ENCODE peak calls at places on chromosome 12, in seven cellular contexts. F is A549, H is HepG2, L is IMR-90, I is K562, Z is H1, U is GM12878. D is an unnamed sample.

GRCh38 chr12:30753761-30754382 is 879 bp downstream of the CAPRIN2 start:
- DNase-seq in F (no peak), H (no peak), L (peak), I (no peak), Z (no peak), U (no peak), D (no peak)

GRCh38 chr12:111068281-111068680 is 147.9 kb upstream of the MYL2 start:
- DNase-seq in F (no peak), H (no peak), L (no peak), I (no peak), Z (no peak), U (no peak), D (no peak)

GRCh38 chr12:2139651-2140050 is 86.9 kb downstream of the CACNA1C start:
- DNase-seq in F (no peak), H (no peak), L (no peak), I (no peak), Z (no peak), U (no peak), D (no peak)

GRCh38 chr12:124898200-124898950 is 16.1 kb downstream of the UBC start:
- DNase-seq in F (peak), H (peak), L (no peak), I (peak), Z (peak), U (no peak), D (no peak)

GRCh38 chr12:40942326-40942725 is 245.8 kb upstream of the PDZRN4 start:
- DNase-seq in F (no peak), H (no peak), L (peak), I (no peak), Z (no peak), U (no peak), D (no peak)

GRCh38 chr12:30450872-30451271 is 244.8 kb downstream of the IPO8 start:
- DNase-seq in F (no peak), H (no peak), L (no peak), I (peak), Z (no peak), U (no peak), D (no peak)

GRCh38 chr12:11677752-11678151 is 28.3 kb downstream of the ETV6 start:
- DNase-seq in F (no peak), H (no peak), L (no peak), I (no peak), Z (no peak), U (no peak), D (no peak)

GRCh38 chr12:17148706-17149105 is 542.7 kb upstream of the LMO3 start:
- DNase-seq in F (no peak), H (no peak), L (no peak), I (no peak), Z (no peak), U (no peak), D (no peak)

GRCh38 chr12:42766754-42767153 is 177.2 kb upstream of the PRICKLE1 start:
- DNase-seq in F (no peak), H (no peak), L (no peak), I (no peak), Z (no peak), U (no peak), D (no peak)

GRCh38 chr12:526089-526488 is 66.3 kb downstream of the B4GALNT3 start:
- DNase-seq in F (no peak), H (no peak), L (no peak), I (no peak), Z (no peak), U (no peak), D (no peak)

DNA sequence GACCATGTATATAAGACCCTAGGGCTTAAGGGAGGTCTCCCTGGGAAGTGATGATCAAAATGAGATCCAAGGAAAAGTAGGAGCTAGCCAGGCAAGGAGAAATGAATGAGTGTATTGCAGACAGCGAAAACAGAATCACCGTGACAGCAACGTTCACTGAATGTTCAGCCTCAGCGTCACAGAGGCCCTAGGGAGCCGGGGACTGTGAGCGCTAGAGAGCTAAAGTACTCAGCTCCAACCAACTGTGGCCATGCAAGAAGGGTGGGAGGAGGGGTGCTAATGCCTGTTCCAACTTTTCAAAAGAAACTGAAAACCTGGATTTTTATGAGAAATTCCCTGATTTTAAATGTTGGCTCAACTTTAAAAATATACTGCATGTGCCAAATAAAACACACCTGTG is 105.5 kb upstream of the CCND2 start:
- DNase-seq in F (no peak), H (no peak), L (no peak), I (no peak), Z (no peak), U (no peak), D (no peak)
- TF ChIP-seq CTCF in F (no peak), H (no peak), L (no peak), I (no peak), Z (no peak), U (no peak), D (no peak)

GRCh38 chr12:96335270-96335669 is 65.0 kb downstream of the CDK17 start:
- DNase-seq in F (no peak), H (no peak), L (no peak), I (no peak), Z (no peak), U (peak), D (no peak)
- TF ChIP-seq POLR2A in F (no peak), H (no peak), L (no peak), I (no peak), Z (no peak), U (no peak), D (no peak)

GRCh38 chr12:5882511-5883185 is 62.4 kb downstream of the ANO2 start:
- DNase-seq in F (no peak), H (no peak), L (no peak), I (peak), Z (no peak), U (no peak), D (no peak)
- TF ChIP-seq CEBPB in F (no peak), H (no peak), L (no peak), I (no peak), Z (no peak), U (no peak), D (no peak)

DNA sequence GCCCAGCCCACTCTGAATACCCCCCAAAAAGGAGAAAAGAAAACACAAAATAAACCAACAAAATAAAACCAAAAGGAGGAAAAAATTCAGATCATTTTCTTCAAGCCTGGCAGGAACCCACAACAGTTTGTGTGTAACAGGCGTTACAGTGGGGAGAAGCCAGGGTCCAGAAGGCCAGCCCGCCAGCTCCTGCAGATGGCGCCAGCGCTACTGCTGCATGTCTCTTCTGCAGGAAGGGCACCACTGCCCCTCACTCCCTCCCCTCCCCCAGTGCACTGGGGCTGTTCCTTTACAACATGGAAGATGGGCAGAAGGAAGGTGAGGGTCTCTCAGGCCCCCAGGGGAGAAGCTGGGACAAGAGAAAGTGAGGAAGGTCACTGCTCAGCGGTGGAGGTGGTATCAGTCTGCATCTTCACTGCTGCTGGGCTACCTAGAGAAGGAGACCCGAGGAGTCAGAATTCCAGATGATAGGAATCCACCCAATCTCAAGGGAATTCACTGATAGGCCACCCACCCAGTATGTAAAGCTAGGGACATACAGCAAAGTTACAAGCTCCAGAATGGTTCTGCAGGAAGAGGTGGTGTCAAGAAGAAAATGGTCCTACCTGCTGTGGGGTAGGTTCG is 2.3 kb upstream of the NOP2 start:
- DNase-seq in F (peak), H (peak), L (no peak), I (peak), Z (no peak), U (no peak), D (peak)
- TF ChIP-seq CTCF in F (peak), H (peak), L (peak), I (peak), Z (peak), U (peak), D (peak)

GRCh38 chr12:130871286-130872178 is at the start of gene RAN:
- DNase-seq in F (peak), H (peak), L (peak), I (peak), Z (peak), U (peak), D (peak)
- TF ChIP-seq POLR2A in F (peak), H (peak), L (peak), I (peak), Z (peak), U (peak), D (peak)

GRCh38 chr12:55719371-55719770 is 822 bp upstream of the RDH5 start:
- DNase-seq in F (no peak), H (no peak), L (no peak), I (no peak), Z (no peak), U (no peak), D (no peak)

GRCh38 chr12:55720071-55720564 is at the start of gene RDH5:
- DNase-seq in F (no peak), H (peak), L (peak), I (no peak), Z (no peak), U (no peak), D (no peak)

GRCh38 chr12:55722948-55723347 is 2.8 kb downstream of the RDH5 start:
- DNase-seq in F (no peak), H (no peak), L (no peak), I (no peak), Z (no peak), U (no peak), D (no peak)

GRCh38 chr12:55721601-55722213 is 1.5 kb downstream of the RDH5 start:
- DNase-seq in F (no peak), H (no peak), L (no peak), I (no peak), Z (no peak), U (no peak), D (no peak)

GRCh38 chr12:55720894-55721444 is 776 bp downstream of the RDH5 start:
- DNase-seq in F (peak), H (peak), L (peak), I (no peak), Z (no peak), U (no peak), D (peak)
- TF ChIP-seq CEBPB in F (no peak), H (no peak), L (peak), I (no peak), Z (no peak), U (no peak), D (no peak)

DNA sequence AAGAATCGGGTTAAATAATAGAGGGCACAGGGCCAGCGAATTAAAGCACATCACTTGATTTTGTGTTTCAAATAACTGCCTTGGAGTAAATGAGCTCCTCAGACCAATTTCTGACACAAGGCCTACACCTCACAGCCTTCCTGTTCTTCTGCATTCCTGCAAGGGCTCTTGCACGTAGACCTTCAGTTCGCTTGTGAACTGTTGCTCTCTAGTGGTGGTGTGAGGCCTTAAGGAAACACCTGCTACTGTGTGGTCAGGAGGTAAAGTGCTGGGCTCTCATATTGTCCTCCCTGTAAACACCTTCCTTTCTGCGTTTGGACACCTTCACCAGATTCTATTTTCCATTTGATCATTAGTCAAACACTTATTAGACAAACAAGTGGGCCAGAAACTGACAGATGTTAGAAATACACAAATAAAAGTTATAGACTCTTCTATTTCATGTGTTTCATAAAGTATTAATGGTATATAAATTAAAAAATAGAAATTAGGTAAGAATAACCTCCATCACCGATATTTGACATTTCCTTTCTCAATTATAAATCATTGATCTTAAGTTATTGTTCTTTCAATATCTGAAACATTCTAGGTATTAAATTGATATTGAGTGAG is 29.2 kb upstream of the KLRF1 start:
- DNase-seq in F (peak), H (peak), L (peak), I (peak), Z (peak), U (peak), D (peak)
- TF ChIP-seq CTCF in F (peak), H (peak), L (peak), I (peak), Z (peak), U (peak), D (peak)

GRCh38 chr12:120529641-120530314 is 820 bp upstream of the COQ5 start:
- DNase-seq in F (peak), H (peak), L (peak), I (peak), Z (no peak), U (no peak), D (peak)

GRCh38 chr12:120532701-120533238 is 1.4 kb upstream of the RNF10 start:
- DNase-seq in F (no peak), H (no peak), L (no peak), I (no peak), Z (no peak), U (no peak), D (no peak)

GRCh38 chr12:120534703-120535655 is 823 bp downstream of the RNF10 start:
- DNase-seq in F (peak), H (no peak), L (peak), I (peak), Z (no peak), U (no peak), D (no peak)

GRCh38 chr12:120534203-120534702 is at the start of gene RNF10:
- DNase-seq in F (peak), H (peak), L (peak), I (peak), Z (peak), U (peak), D (peak)

DNA sequence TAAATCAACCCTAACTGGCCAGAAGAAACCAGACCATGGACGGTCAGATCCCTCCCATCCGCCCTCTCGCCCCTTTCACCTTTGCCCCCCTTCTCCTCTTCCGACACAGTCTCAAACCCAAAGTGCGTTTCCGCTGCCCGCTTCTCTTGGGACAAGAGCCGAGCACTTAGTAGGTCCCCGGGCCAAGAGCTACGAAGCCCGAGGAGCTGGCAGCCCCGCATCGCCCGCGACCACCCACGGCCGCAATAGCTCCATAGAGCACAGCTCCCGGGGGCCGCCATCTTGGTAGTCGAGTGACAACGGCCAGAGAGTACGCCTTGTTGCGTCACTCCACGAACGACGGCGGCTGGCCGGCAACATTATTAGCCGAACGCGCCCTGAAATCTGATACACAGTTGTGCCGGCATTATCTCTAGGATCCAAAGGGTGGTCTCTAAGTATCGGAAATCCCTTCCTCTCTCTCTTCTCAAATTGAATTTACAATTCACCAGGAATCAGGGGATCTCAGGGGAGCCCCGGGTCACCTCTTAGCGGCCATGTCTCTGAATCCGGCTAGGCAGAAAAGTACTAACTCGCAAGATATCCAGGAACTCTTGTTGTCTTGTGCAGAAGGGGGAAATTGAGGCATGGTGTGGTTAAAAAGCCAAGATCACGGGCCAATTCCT is at the start of gene COQ5:
- DNase-seq in F (peak), H (peak), L (peak), I (peak), Z (peak), U (no peak), D (peak)
- TF ChIP-seq POLR2A in F (peak), H (peak), L (peak), I (peak), Z (peak), U (peak), D (peak)

DNA sequence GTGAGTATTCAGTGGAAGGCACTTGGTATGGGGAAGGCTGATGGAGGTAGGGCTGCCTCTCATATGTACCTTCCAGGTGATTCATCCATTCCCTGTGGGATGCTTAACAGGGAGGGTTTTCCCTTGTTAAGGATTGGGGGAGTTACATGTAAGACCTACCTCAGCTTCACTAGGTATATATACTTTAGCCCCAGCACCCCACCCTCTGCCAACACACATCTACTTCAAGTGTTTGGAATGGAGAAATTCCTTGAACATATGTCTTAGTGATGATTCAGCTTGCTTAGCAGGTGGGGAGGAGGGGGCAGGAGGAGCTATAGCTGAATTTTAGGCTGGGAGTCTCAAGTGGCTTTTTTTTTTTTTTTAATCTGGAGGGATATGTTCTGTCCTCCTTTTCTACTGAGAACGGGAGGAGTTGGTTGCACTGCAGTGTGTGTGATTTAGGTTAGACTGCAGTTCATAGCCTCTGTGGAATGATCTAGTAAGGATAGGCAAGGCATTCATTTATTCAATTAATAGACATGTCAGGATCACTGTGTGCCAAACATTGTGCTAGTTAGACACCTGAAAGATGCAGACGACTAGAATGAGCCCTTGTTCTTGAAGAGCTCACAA is 1.7 kb downstream of the PIP4K2C start:
- DNase-seq in F (no peak), H (no peak), L (peak), I (no peak), Z (no peak), U (no peak), D (no peak)
- TF ChIP-seq CEBPB in F (no peak), H (no peak), L (no peak), I (no peak), Z (no peak), U (no peak), D (no peak)

DNA sequence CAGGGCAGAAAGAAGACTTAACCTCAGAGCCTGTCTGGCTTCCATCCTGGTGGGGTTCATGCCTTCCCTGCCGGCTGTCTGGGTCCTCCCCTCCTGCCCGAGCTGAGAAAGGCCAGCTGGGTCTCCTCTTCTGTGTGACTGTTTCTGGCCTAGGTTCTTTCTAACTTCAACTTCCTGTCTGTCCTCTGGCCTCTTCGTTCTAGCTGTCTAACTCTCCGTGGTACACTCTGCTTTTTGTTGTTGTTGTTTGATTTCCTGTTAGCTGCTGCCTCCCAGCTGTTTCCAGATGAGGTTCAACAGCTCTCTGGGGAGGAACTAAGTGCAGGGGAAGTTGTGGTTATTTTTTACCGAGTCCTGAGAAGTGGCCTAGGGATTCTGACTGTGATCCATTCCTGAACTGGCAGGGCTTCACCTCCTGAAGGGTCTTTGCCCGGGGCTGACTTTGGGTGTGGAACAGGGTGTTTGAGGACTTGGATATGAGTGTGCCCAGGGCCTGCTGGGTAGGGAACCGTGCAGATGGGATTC is 3.2 kb downstream of the MLXIP start:
- DNase-seq in F (no peak), H (no peak), L (peak), I (no peak), Z (no peak), U (peak), D (no peak)
- TF ChIP-seq CTCF in F (no peak), H (no peak), L (no peak), I (no peak), Z (no peak), U (peak), D (no peak)